ENCODE peak calls at places on chromosomes 5 and 9, in six cellular contexts. W, X, M, P, B and H are unnamed samples.

GRCh38 chr9:96163712-96164111 is 138.3 kb downstream of the HSD17B3 start:
- DNase-seq in W (no peak), X (no peak), M (peak), P (no peak), B (no peak), H (no peak)

GRCh38 chr9:124457887-124458431 is 7.7 kb downstream of the ADGRD2 start:
- DNase-seq in W (no peak), X (no peak), M (no peak), P (no peak), B (no peak), H (no peak)

GRCh38 chr5:91281409-91281808 is 101.7 kb downstream of the ARRDC3 start:
- DNase-seq in W (no peak), X (no peak), M (peak), P (no peak), B (no peak), H (no peak)

GRCh38 chr5:135053989-135054388 is 20.0 kb upstream of the PITX1 start:
- DNase-seq in W (no peak), X (no peak), M (no peak), P (no peak), B (no peak), H (no peak)

GRCh38 chr9:81575976-81576375 is 113.4 kb downstream of the TLE1 start:
- DNase-seq in W (no peak), X (no peak), M (no peak), P (no peak), B (no peak), H (no peak)

GRCh38 chr9:111153973-111154590 is 115.8 kb upstream of the LPAR1 start:
- DNase-seq in W (no peak), X (no peak), M (no peak), P (no peak), B (no peak), H (no peak)

GRCh38 chr5:55096860-55097259 is 5.6 kb upstream of the GZMA start:
- DNase-seq in W (peak), X (no peak), M (no peak), P (no peak), B (no peak), H (no peak)

GRCh38 chr5:147918101-147918500 is 11.8 kb upstream of the C5orf46 start:
- DNase-seq in W (no peak), X (no peak), M (no peak), P (no peak), B (no peak), H (no peak)

GRCh38 chr5:172897691-172898512 is 61.3 kb upstream of the RPL26L1 start:
- DNase-seq in W (no peak), X (no peak), M (peak), P (no peak), B (no peak), H (peak)

GRCh38 chr9:75238311-75238976 is 150.1 kb downstream of the OSTF1 start:
- DNase-seq in W (peak), X (no peak), M (peak), P (no peak), B (no peak), H (peak)

GRCh38 chr9:85744481-85744880 is 2.7 kb upstream of the AGTPBP1 start:
- DNase-seq in W (no peak), X (no peak), M (peak), P (no peak), B (no peak), H (no peak)

GRCh38 chr5:79511945-79512493 is 1.9 kb downstream of the HOMER1 start:
- DNase-seq in W (no peak), X (no peak), M (peak), P (no peak), B (no peak), H (no peak)

GRCh38 chr9:128607642-128608350 is 48.9 kb downstream of the DYNC2I2 start:
- DNase-seq in W (peak), X (no peak), M (no peak), P (peak), B (peak), H (no peak)

DNA sequence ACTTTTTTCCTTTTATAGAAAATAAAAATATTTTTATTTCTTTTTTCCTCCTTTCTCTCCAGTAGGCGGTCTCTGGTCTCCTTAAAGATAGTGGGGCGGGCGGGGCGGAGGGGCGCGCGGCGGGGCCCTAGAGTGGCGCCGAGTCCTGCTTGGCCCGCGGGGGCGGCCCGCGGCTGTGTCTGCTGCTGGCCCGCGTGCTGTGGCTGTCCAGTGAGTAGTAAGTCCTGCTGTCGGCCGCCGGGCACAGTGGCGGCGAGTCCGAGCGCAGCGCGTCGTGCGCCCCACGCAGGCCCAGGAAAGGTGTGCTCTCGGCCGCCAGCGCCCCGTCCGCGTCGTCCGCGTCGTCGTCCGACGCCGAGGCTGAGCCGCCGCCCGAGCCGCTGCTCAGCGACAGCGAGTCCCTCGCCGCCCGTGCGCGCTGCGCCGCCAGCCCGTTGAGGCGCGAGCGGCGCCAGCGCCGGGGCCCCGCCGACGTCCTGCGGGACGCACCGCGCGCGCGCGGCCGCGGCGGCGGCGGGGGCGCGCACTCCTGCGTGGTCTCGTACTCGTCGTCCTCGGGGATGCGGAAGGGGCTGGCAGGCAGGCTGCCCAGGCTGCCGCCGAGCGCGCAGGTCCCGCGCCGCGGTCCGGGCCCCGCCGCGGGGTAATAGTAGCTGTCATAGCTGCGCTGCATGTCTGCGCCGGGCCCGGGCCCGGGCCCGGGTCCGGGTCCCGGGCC is 52.3 kb downstream of the PSD2 start:
- DNase-seq in W (peak), X (no peak), M (no peak), P (peak), B (peak), H (no peak)
- TF ChIP-seq POLR2A in W (no peak), X (no peak), M (no peak), P (no peak), B (peak), H (peak)

GRCh38 chr5:36744678-36745659 is 131.6 kb upstream of the NIPBL start:
- DNase-seq in W (peak), X (no peak), M (peak), P (peak), B (peak), H (peak)
- TF ChIP-seq POLR2A in W (peak), X (no peak), M (no peak), P (no peak), B (peak), H (no peak)

DNA sequence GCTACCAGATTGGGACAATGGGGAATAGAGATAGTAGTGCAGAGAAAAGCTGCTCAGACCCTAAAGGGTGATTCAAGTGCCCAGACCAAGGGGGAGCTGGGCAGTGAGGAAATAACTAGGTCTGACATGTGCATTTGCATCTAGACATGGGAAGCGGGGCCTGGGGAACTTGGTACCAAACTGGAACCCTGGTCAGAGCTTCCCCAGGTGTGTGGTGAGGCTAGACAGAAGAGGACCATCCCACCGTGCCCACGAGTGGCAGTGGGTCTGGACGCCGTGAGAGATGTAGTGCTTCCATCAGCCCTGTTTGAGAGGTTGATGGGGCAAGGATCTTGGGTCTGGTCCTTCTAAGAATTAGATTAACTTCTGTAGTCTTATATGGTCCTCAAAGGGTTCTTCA is 7.6 kb downstream of the TMEM8B start:
- DNase-seq in W (no peak), X (no peak), M (no peak), P (no peak), B (no peak), H (no peak)
- TF ChIP-seq POLR2A in W (no peak), X (no peak), M (no peak), P (no peak), B (no peak), H (no peak)

DNA sequence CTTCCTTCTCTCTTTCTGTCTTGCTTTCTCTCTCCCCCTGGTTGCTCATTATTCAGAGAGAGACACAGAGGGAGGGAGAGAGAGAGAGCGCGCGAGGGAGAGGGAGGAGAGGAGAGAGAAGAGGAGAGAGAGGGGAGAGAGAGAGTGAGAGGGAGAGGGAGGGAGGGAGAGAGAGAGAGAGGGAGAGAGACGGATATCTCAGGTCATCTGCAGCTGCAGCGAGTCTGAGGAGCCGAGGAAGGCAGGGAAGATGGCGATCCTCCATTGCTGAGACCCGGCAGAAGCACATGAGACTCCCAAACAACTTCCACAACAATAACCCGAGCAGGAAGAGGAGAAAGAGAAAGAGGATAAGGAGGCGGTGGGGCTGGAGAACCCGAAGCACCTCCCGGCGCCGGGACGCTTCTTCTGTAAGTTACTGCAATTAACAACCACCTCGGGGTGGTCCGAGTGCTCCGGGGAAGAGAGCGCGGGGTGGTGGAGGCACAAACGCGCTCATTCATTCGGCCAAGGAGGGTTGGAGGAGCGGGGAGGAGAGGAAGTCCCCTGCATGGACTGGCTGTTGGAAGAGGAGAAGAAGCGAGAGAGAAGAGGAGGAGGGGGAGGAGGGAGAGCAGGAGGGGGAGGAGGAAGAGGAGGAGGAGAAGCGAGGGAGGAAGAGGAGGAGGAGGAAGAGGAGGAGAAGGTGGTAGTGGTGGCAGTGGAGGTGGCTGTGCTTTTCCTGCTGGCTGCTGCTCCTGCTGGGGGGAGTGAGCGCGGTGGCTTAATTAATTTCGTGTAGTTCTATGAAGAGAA is at the start of gene ZNF462:
- DNase-seq in W (peak), X (no peak), M (no peak), P (peak), B (peak), H (peak)
- TF ChIP-seq POLR2A in W (peak), X (no peak), M (no peak), P (no peak), B (peak), H (peak)

DNA sequence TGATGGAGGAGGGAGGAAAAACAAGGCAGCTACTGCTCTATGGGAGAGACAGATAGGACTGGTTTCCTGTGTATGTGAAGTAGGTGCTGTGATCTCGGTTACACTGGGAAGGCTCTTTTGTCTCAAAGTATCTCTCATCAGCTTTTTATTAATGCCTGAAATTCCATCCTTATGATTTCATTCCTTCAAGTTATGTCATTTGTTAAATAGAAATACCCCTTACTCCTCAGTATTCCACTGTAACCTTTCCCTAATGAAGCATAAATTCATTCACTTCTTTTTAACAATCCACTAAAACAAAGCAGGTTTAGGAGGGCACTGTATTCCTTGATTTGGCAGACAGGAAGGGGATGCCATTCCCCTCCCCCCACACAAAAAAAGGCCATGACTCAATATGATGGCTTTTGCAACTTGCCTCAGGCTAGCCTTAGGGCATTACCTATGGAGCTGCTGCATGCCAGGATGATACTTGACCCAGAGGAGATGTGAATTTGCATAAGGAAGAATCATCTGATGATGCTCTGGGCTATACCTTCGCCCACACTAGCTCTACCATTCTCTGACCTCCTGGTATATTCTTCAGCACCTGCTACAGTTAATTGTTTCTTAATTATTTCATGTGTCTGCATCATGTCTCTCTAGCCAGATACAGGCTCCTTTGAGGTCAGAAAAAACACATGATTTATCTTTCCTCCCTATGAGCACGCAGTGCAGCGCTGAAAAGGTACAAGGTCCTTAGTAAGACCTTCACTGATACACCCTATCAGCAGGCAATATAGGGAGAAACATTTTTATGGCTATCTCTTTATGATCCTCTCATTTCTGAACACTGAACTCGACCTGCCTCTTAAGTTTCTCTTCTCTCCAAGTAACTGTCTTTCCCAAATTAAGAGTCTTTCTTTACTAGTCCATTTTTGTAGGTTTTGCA is 26.3 kb downstream of the NR3C1 start:
- DNase-seq in W (no peak), X (no peak), M (peak), P (no peak), B (no peak), H (peak)
- TF ChIP-seq POLR2A in W (no peak), X (no peak), M (no peak), P (no peak), B (no peak), H (no peak)

GRCh38 chr9:90285946-90286345 is 356.7 kb downstream of the DIRAS2 start:
- DNase-seq in W (no peak), X (no peak), M (no peak), P (no peak), B (no peak), H (no peak)

GRCh38 chr9:90290716-90291485 is 351.7 kb downstream of the DIRAS2 start:
- DNase-seq in W (no peak), X (no peak), M (no peak), P (no peak), B (no peak), H (no peak)

GRCh38 chr9:90288275-90288639 is 354.4 kb downstream of the DIRAS2 start:
- DNase-seq in W (no peak), X (no peak), M (no peak), P (no peak), B (no peak), H (no peak)

GRCh38 chr9:90287567-90288274 is 354.9 kb downstream of the DIRAS2 start:
- DNase-seq in W (peak), X (no peak), M (no peak), P (no peak), B (no peak), H (no peak)
- TF ChIP-seq POLR2A in W (no peak), X (no peak), M (no peak), P (no peak), B (no peak), H (no peak)

GRCh38 chr5:32543291-32543690 is 42.1 kb upstream of the SUB1 start:
- DNase-seq in W (no peak), X (no peak), M (no peak), P (no peak), B (no peak), H (no peak)

GRCh38 chr5:32539981-32540380 is 45.4 kb upstream of the SUB1 start:
- DNase-seq in W (no peak), X (no peak), M (no peak), P (no peak), B (no peak), H (no peak)

GRCh38 chr5:32540446-32540845 is 44.9 kb upstream of the SUB1 start:
- DNase-seq in W (no peak), X (no peak), M (peak), P (no peak), B (no peak), H (no peak)

GRCh38 chr5:32541241-32541640 is 44.1 kb upstream of the SUB1 start:
- DNase-seq in W (no peak), X (no peak), M (no peak), P (no peak), B (no peak), H (no peak)

DNA sequence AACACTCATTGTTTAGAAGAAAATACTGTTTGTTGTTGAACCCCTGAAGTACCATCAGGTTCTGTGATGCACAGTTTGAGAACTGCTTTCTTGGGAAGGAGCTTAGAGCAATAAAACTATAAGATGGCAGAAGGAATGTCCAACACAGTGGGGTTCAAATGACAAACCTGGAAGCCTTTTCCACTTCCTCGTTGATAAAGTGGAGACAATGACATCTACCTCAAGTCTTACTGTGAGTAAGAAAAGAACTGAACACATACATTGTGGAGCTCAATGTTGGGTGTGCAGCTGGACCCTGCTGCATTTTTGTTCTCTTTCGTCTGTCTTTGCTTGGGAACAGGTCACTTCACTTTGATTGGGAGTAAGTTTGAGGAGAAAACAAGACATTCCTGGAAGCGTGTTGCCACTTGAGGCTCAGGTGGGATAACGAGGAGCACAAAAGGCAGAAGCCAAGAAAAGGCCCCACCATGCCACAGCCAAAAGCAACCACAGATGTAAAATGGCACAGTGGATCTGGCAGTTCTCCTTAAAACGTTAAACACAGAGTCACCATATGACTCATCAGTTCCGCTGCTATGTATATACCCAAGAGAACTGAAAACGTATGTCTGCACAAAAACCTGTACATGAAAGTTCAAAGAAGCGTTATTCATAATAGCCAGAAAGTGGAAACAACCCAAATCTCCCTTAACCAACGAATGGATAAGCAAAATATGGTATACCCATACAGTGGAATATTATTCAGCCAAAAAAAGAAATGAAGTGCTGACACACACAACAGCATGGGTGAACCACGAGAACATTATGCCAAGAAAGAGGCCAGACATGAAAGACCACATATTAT is 42.9 kb upstream of the SUB1 start:
- DNase-seq in W (no peak), X (no peak), M (peak), P (no peak), B (no peak), H (no peak)
- TF ChIP-seq POLR2A in W (no peak), X (no peak), M (no peak), P (no peak), B (no peak), H (no peak)

GRCh38 chr5:43042176-43042625 is 2.1 kb upstream of the ANXA2R start:
- DNase-seq in W (peak), X (no peak), M (peak), P (peak), B (peak), H (no peak)
- TF ChIP-seq POLR2A in W (peak), X (peak), M (peak), P (no peak), B (no peak), H (no peak)

GRCh38 chr5:58403822-58404433 is 56.0 kb downstream of the PLK2 start:
- DNase-seq in W (no peak), X (no peak), M (no peak), P (no peak), B (no peak), H (no peak)

GRCh38 chr5:58400737-58401136 is 59.1 kb downstream of the PLK2 start:
- DNase-seq in W (no peak), X (no peak), M (no peak), P (no peak), B (no peak), H (no peak)

GRCh38 chr5:58404734-58405133 is 55.2 kb downstream of the PLK2 start:
- DNase-seq in W (no peak), X (no peak), M (no peak), P (no peak), B (no peak), H (no peak)

GRCh38 chr5:58399951-58400350 is 59.9 kb downstream of the PLK2 start:
- DNase-seq in W (no peak), X (no peak), M (no peak), P (no peak), B (no peak), H (no peak)

DNA sequence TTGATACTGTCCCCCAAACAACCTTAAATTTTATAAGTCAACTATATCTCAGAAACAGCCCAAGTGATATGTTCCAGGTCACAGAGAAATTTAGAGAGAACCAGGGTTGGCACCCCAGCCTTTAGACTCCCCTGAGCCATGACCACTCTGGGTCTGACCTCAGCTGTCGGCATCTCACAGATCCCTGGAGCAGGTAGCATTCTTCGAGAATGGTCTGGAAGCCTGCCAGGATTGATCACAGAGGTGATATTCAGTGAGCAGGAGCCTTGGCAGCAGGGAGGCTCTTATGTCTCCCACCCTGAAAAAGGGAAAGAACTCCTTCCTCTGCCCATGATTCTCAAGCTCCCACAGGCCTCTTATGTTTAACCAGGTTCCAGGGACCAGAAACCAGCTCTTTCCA is 58.2 kb downstream of the PLK2 start:
- DNase-seq in W (no peak), X (no peak), M (no peak), P (no peak), B (no peak), H (no peak)
- TF ChIP-seq POLR2A in W (no peak), X (no peak), M (no peak), P (no peak), B (no peak), H (no peak)

GRCh38 chr9:2623046-2623865 is 1.7 kb downstream of the VLDLR start:
- DNase-seq in W (peak), X (no peak), M (peak), P (peak), B (peak), H (no peak)
- TF ChIP-seq POLR2A in W (no peak), X (peak), M (no peak), P (no peak), B (peak), H (no peak)